ENCODE peak calls at places on chromosomes 6 and 20, in six cellular contexts. V, U, G, S, Y and D are unnamed samples.

GRCh38 chr20:49891486-49891885 is 23.8 kb downstream of the SPATA2 start:
- DNase-seq in G (no peak), V (no peak), Y (no peak), S (no peak), U (no peak), D (no peak)

GRCh38 chr6:106520711-106521367 is 108.5 kb downstream of the RTN4IP1 start:
- DNase-seq in V (no peak), G (peak; percentile 77), Y (peak; percentile 95), S (no peak), U (no peak), D (peak; percentile 88)

GRCh38 chr6:111639266-111639665 is 33.6 kb upstream of the TRAF3IP2 start:
- DNase-seq in G (no peak), V (no peak), S (no peak), Y (no peak), U (no peak), D (no peak)

GRCh38 chr6:165986647-165987482 is 180.8 kb downstream of the TBXT start:
- DNase-seq in V (peak; percentile 65), Y (no peak), S (no peak), U (no peak), G (no peak), D (peak; percentile 29)

GRCh38 chr6:129235167-129236072 is 352.5 kb downstream of the LAMA2 start:
- DNase-seq in Y (no peak), G (no peak), U (no peak), V (no peak), S (no peak), D (no peak)

GRCh38 chr6:56862415-56863175 is 92.3 kb upstream of the BEND6 start:
- DNase-seq in U (peak; percentile 31), V (no peak), S (no peak), G (no peak), Y (no peak), D (no peak)

GRCh38 chr6:15901141-15902115 is 227.5 kb upstream of the MYLIP start:
- DNase-seq in Y (peak; percentile 99), U (no peak), G (peak; percentile 33), V (no peak), S (no peak), D (peak; percentile 99)

GRCh38 chr6:163759542-163759941 is 345.0 kb downstream of the QKI start:
- DNase-seq in G (no peak), U (no peak), Y (no peak), V (no peak), S (no peak), D (no peak)

GRCh38 chr20:53664121-53664520 is 70.5 kb upstream of the ZNF217 start:
- DNase-seq in S (no peak), G (no peak), V (no peak), U (no peak), Y (no peak), D (no peak)

GRCh38 chr6:141561154-141561553 is 571.6 kb upstream of the GJE1 start:
- DNase-seq in S (peak; percentile 27), Y (no peak), U (no peak), G (no peak), V (no peak), D (no peak)

GRCh38 chr6:152348116-152348515 is 289.0 kb downstream of the SYNE1 start:
- DNase-seq in U (no peak), S (no peak), Y (no peak), G (no peak), V (no peak), D (no peak)

GRCh38 chr6:168537485-168537884 is 96.5 kb downstream of the SMOC2 start:
- DNase-seq in V (no peak), U (no peak), Y (no peak), S (no peak), G (no peak), D (no peak)

GRCh38 chr6:169776379-169776778 is 25.0 kb downstream of the ERMARD start:
- DNase-seq in G (no peak), V (no peak), S (no peak), U (no peak), Y (no peak), D (no peak)

GRCh38 chr6:157235600-157236039 is 87.7 kb downstream of the TMEM242 start:
- DNase-seq in Y (no peak), G (no peak), U (peak; percentile 55), V (peak; percentile 70), S (peak; percentile 45), D (no peak)

GRCh38 chr20:48597521-48598302 is 230.1 kb downstream of the PREX1 start:
- DNase-seq in V (no peak), U (no peak), Y (no peak), G (no peak), S (peak; percentile 76), D (peak; percentile 36)

GRCh38 chr6:141264101-141264500 is 868.6 kb upstream of the GJE1 start:
- DNase-seq in S (no peak), Y (no peak), G (no peak), U (no peak), V (peak; percentile 17), D (no peak)

GRCh38 chr6:145260491-145260890 is 474.8 kb downstream of the EPM2A start:
- DNase-seq in Y (no peak), G (no peak), U (no peak), V (no peak), S (no peak), D (no peak)

GRCh38 chr20:56607061-56607704 is 21.9 kb upstream of the TFAP2C start:
- DNase-seq in U (no peak), Y (no peak), S (no peak), G (no peak), V (no peak), D (no peak)

GRCh38 chr6:38594008-38594665 is 45.6 kb downstream of the BTBD9 start:
- DNase-seq in S (no peak), G (no peak), Y (no peak), U (no peak), V (no peak), D (no peak)

GRCh38 chr20:63011798-63012197 is 5.0 kb upstream of the BHLHE23 start:
- DNase-seq in U (no peak), V (no peak), S (no peak), G (no peak), Y (peak; percentile 55), D (no peak)

GRCh38 chr6:41704656-41705328 is 30.6 kb downstream of the TFEB start:
- DNase-seq in G (no peak), V (no peak), S (no peak), U (no peak), Y (no peak), D (no peak)

GRCh38 chr6:41704028-41704427 is 31.4 kb downstream of the TFEB start:
- DNase-seq in S (no peak), Y (no peak), V (no peak), G (no peak), U (no peak), D (no peak)

GRCh38 chr6:41705996-41706835 is 29.2 kb downstream of the TFEB start:
- DNase-seq in U (peak; percentile 14), G (peak; percentile 95), V (peak; percentile 69), S (peak; percentile 67), Y (peak; percentile 87), D (peak; percentile 93)

GRCh38 chr6:41706876-41707564 is 28.4 kb downstream of the TFEB start:
- DNase-seq in U (no peak), Y (no peak), G (no peak), S (no peak), V (no peak), D (peak; percentile 64)

GRCh38 chr6:41705329-41705995 is 29.9 kb downstream of the TFEB start:
- DNase-seq in U (no peak), G (no peak), Y (no peak), S (no peak), V (no peak), D (no peak)
- H3K4me3 ChIP-seq in U (no peak overlapping the region), G (no peak overlapping the region), Y (peak overlapping the region; percentile 85), S (no peak overlapping the region), V (no peak overlapping the region), D (no peak overlapping the region)

GRCh38 chr6:26059901-26060300 is 27.3 kb upstream of the HFE start:
- DNase-seq in G (no peak), Y (no peak), V (no peak), S (no peak), U (no peak), D (no peak)

GRCh38 chr6:26068036-26068435 is 19.2 kb upstream of the HFE start:
- DNase-seq in U (no peak), V (no peak), Y (no peak), G (no peak), S (no peak), D (no peak)

GRCh38 chr6:26067367-26067766 is 19.9 kb upstream of the HFE start:
- DNase-seq in G (no peak), S (no peak), U (no peak), Y (no peak), V (no peak), D (no peak)

GRCh38 chr6:26065952-26066380 is 21.3 kb upstream of the HFE start:
- DNase-seq in S (peak; percentile 96), Y (peak; percentile 73), U (peak; percentile 79), G (peak; percentile 81), V (peak; percentile 88), D (peak; percentile 88)

DNA sequence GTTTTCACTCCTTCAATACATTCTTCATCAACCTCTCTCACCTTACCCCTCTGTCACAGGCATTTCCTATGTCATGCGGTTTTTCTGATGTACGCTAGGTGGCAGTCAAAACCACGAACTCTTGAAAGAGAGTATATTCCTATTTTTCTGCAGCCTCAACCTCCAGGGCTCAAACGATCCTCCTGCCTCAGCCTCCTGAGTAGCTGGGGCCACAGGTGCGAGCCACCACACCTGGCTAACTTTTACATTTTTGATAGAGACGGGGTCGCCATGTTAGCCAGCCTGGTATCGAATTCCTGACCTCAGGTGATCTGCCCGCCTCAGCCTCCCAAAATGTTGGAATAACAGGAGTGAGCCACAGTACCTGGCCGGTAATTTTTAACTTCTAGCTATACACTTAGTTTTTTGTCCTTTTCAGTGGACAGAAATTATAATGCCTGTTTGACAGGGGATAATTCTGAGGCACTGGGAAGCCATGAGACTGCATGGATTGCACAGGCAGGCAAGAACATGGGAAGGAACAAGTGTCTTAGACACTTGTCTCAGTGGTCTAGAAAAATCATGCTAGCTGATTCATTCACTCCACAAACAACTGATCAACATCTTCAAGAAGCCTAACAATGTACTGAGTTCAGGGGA is 22.5 kb upstream of the HFE start:
- DNase-seq in U (peak; percentile 48), G (peak; percentile 60), Y (no peak), V (peak; percentile 59), S (peak; percentile 68), D (peak; percentile 74)
- TF ChIP-seq MYC in U (no peak), G (no peak), Y (no peak), V (no peak), S (no peak), D (no peak)

GRCh38 chr20:35619196-35620095 is 3.8 kb downstream of the SPAG4 start:
- DNase-seq in Y (peak; percentile 45), S (peak; percentile 94), V (peak; percentile 89), G (no peak), U (peak; percentile 88), D (peak; percentile 74)

GRCh38 chr20:35618372-35619131 is 2.9 kb downstream of the SPAG4 start:
- DNase-seq in S (no peak), U (peak; percentile 31), G (no peak), Y (no peak), V (no peak), D (no peak)

GRCh38 chr20:35620818-35621559 is 5.4 kb downstream of the SPAG4 start:
- DNase-seq in G (no peak), V (no peak), U (no peak), S (no peak), Y (no peak), D (no peak)

GRCh38 chr20:35618032-35618371 is 2.4 kb downstream of the SPAG4 start:
- DNase-seq in Y (no peak), U (no peak), V (no peak), S (no peak), G (no peak), D (no peak)

GRCh38 chr20:35621560-35621946 is 5.9 kb downstream of the SPAG4 start:
- DNase-seq in Y (no peak), S (no peak), U (no peak), G (no peak), V (peak; percentile 38), D (no peak)
- TF ChIP-seq CTCF in Y (no peak), S (no peak), U (no peak), G (no peak), V (no peak), D (no peak)

GRCh38 chr6:14210077-14210476 is 92.5 kb downstream of the CD83 start:
- DNase-seq in G (no peak), U (no peak), S (no peak), V (no peak), Y (no peak), D (peak; percentile 13)
- H3K4me3 ChIP-seq in G (no peak overlapping the region), U (no peak overlapping the region), S (no peak overlapping the region), V (peak overlapping the region; percentile 56), Y (peak overlapping the region; percentile 91), D (peak overlapping the region; percentile 61)